ENCODE peak calls at places on chromosomes 5 and 9, in nine cellular contexts. G is hypothalamus; E is mucosa of gallbladder; L is heart left ventricle; F is activated CD8-positive, alpha-beta memory T cell treated with anti-CD3 and anti-CD28 coated beads, Interleukin-2, amount 50 U/mL, for 48 hours; S is CD4-positive, alpha-beta T cell; I is NT2/D1; X is gastrocnemius medialis; N is stimulated activated CD4-positive, alpha-beta T cell treated with anti-CD3 and anti-CD28 coated beads, TNF-alpha, amount 100 ng/mL, for 48 hours. T is an unnamed sample.

GRCh38 chr5:41349846-41350245 is 136.5 kb upstream of the C6 start:
- DNase-seq in X (no peak), L (no peak), N (no peak), S (no peak), G (no peak), I (no peak), E (no peak), F (no peak), T (no peak)

GRCh38 chr5:168238422-168238821 is 53.0 kb upstream of the WWC1 start:
- DNase-seq in E (no peak), S (no peak), L (no peak), F (no peak), I (no peak), G (no peak), X (no peak), N (no peak), T (no peak)

GRCh38 chr9:4062966-4063365 is 236.9 kb downstream of the GLIS3 start:
- DNase-seq in I (no peak), F (no peak), G (no peak), S (no peak), E (no peak), X (no peak), L (no peak), N (no peak), T (no peak)

GRCh38 chr5:173451031-173451430 is 122.8 kb upstream of the STC2 start:
- DNase-seq in N (no peak), L (no peak), E (no peak), F (no peak), S (no peak), X (no peak), I (peak), G (no peak), T (no peak)

GRCh38 chr5:74622944-74623343 is 17.6 kb downstream of the ENC1 start:
- DNase-seq in S (no peak), I (no peak), L (no peak), F (no peak), G (no peak), N (no peak), X (no peak), E (no peak), T (no peak)

GRCh38 chr9:38018964-38019602 is 49.9 kb downstream of the SHB start:
- DNase-seq in G (peak), X (no peak), F (no peak), E (peak), S (no peak), N (no peak), L (no peak), I (no peak), T (no peak)

GRCh38 chr9:1458503-1458902 is 408.3 kb downstream of the DMRT2 start:
- DNase-seq in G (no peak), E (no peak), S (no peak), L (no peak), F (no peak), I (no peak), X (no peak), N (no peak), T (no peak)

GRCh38 chr5:146877783-146878470 is 630 bp downstream of the PPP2R2B start:
- DNase-seq in N (no peak), X (no peak), I (no peak), L (no peak), G (no peak), F (peak), S (peak), E (no peak), T (no peak)

GRCh38 chr9:3525088-3525835 is 539 bp downstream of the RFX3 start:
- DNase-seq in F (peak), E (no peak), S (no peak), X (no peak), I (no peak), N (no peak), G (no peak), L (no peak), T (no peak)

GRCh38 chr5:156815988-156816599 is 34.0 kb upstream of the PPP1R2B start:
- DNase-seq in G (no peak), I (no peak), X (no peak), N (peak), F (no peak), L (no peak), E (peak), S (no peak), T (no peak)

GRCh38 chr5:111070272-111071134 is 1.0 kb upstream of the TSLP start:
- DNase-seq in L (no peak), I (peak), S (no peak), X (no peak), F (peak), N (peak), E (no peak), G (no peak), T (no peak)